ENCODE peak calls at places on chromosomes 7 and 10, in six cellular contexts. One of them, this sample, is unnamed.

GRCh38 chr10:23571884-23572283 is 133.0 kb downstream of the OTUD1 start:
- ATAC-seq in GM12878: no peak
- ATAC-seq in upper lobe of left lung: no peak
- ATAC-seq in K562: no peak
- ATAC-seq in HCT116: no peak
- ATAC-seq in HepG2: no peak
- ATAC-seq in this sample: no peak

GRCh38 chr10:73798927-73799563 is 12.4 kb downstream of the NDST2 start:
- ATAC-seq in GM12878: no peak
- ATAC-seq in HepG2: peak
- ATAC-seq in K562: peak
- ATAC-seq in HCT116: no peak
- ATAC-seq in upper lobe of left lung: peak
- ATAC-seq in this sample: no peak

GRCh38 chr10:112793197-112793921 is 156.7 kb upstream of the TCF7L2 start:
- ATAC-seq in upper lobe of left lung: no peak
- ATAC-seq in HepG2: no peak
- ATAC-seq in HCT116: no peak
- ATAC-seq in GM12878: no peak
- ATAC-seq in K562: no peak
- ATAC-seq in this sample: no peak

GRCh38 chr7:66353547-66353946 is 148.4 kb downstream of the TPST1 start:
- ATAC-seq in K562: peak
- ATAC-seq in upper lobe of left lung: no peak
- ATAC-seq in GM12878: no peak
- ATAC-seq in HCT116: no peak
- ATAC-seq in HepG2: no peak
- ATAC-seq in this sample: no peak

GRCh38 chr7:135884495-135885237 is 92.5 kb downstream of the MTPN start:
- ATAC-seq in upper lobe of left lung: no peak
- ATAC-seq in HCT116: no peak
- ATAC-seq in GM12878: no peak
- ATAC-seq in K562: peak
- ATAC-seq in HepG2: no peak
- ATAC-seq in this sample: no peak

GRCh38 chr10:29688230-29688634 is 53.5 kb upstream of the SVIL start:
- ATAC-seq in GM12878: peak
- ATAC-seq in K562: no peak
- ATAC-seq in HCT116: peak
- ATAC-seq in upper lobe of left lung: peak
- ATAC-seq in HepG2: no peak
- ATAC-seq in this sample: no peak

GRCh38 chr7:25597881-25598456 is 369.7 kb upstream of the NPVF start:
- ATAC-seq in HepG2: peak
- ATAC-seq in upper lobe of left lung: no peak
- ATAC-seq in K562: no peak
- ATAC-seq in GM12878: no peak
- ATAC-seq in HCT116: no peak
- ATAC-seq in this sample: no peak

GRCh38 chr10:127527891-127528290 is 21.2 kb upstream of the NPS start:
- ATAC-seq in GM12878: no peak
- ATAC-seq in K562: no peak
- ATAC-seq in HepG2: no peak
- ATAC-seq in upper lobe of left lung: no peak
- ATAC-seq in HCT116: no peak
- ATAC-seq in this sample: no peak

GRCh38 chr7:98777051-98777450 is 92.8 kb downstream of the TMEM130 start:
- ATAC-seq in HepG2: peak
- ATAC-seq in upper lobe of left lung: no peak
- ATAC-seq in K562: no peak
- ATAC-seq in GM12878: no peak
- ATAC-seq in HCT116: no peak
- ATAC-seq in this sample: no peak

GRCh38 chr10:26840938-26841732 is 19.6 kb downstream of the ABI1 start:
- ATAC-seq in K562: no peak
- ATAC-seq in GM12878: peak
- ATAC-seq in HCT116: no peak
- ATAC-seq in HepG2: no peak
- ATAC-seq in upper lobe of left lung: no peak
- ATAC-seq in this sample: no peak

GRCh38 chr10:119079572-119080520 is 771 bp downstream of the EIF3A start:
- ATAC-seq in HepG2: peak
- ATAC-seq in GM12878: peak
- ATAC-seq in upper lobe of left lung: peak
- ATAC-seq in K562: peak
- ATAC-seq in HCT116: peak
- ATAC-seq in this sample: peak
- TF ChIP-seq POLR2AphosphoS5 in HepG2: no peak
- TF ChIP-seq POLR2AphosphoS5 in GM12878: no peak
- TF ChIP-seq POLR2AphosphoS5 in upper lobe of left lung: peak
- TF ChIP-seq POLR2AphosphoS5 in K562: peak
- TF ChIP-seq POLR2AphosphoS5 in HCT116: peak
- TF ChIP-seq POLR2AphosphoS5 in this sample: peak

GRCh38 chr7:35599642-35600041 is 95.3 kb downstream of the HERPUD2 start:
- ATAC-seq in HCT116: no peak
- ATAC-seq in GM12878: no peak
- ATAC-seq in upper lobe of left lung: peak
- ATAC-seq in K562: no peak
- ATAC-seq in HepG2: no peak
- ATAC-seq in this sample: no peak

GRCh38 chr7:35596061-35596460 is 98.9 kb downstream of the HERPUD2 start:
- ATAC-seq in upper lobe of left lung: peak
- ATAC-seq in K562: peak
- ATAC-seq in HCT116: peak
- ATAC-seq in GM12878: no peak
- ATAC-seq in HepG2: no peak
- ATAC-seq in this sample: no peak

GRCh38 chr7:35599061-35599460 is 95.9 kb downstream of the HERPUD2 start:
- ATAC-seq in HCT116: no peak
- ATAC-seq in K562: no peak
- ATAC-seq in GM12878: no peak
- ATAC-seq in HepG2: no peak
- ATAC-seq in upper lobe of left lung: no peak
- ATAC-seq in this sample: no peak

GRCh38 chr7:35588647-35589046 is 106.3 kb downstream of the HERPUD2 start:
- ATAC-seq in HepG2: no peak
- ATAC-seq in K562: no peak
- ATAC-seq in HCT116: no peak
- ATAC-seq in upper lobe of left lung: no peak
- ATAC-seq in GM12878: no peak
- ATAC-seq in this sample: no peak

GRCh38 chr7:35593896-35594295 is 101.0 kb downstream of the HERPUD2 start:
- ATAC-seq in K562: peak
- ATAC-seq in GM12878: no peak
- ATAC-seq in upper lobe of left lung: no peak
- ATAC-seq in HCT116: peak
- ATAC-seq in HepG2: peak
- ATAC-seq in this sample: no peak
- TF ChIP-seq CTCF in K562: peak
- TF ChIP-seq CTCF in GM12878: peak
- TF ChIP-seq CTCF in upper lobe of left lung: no peak
- TF ChIP-seq CTCF in HCT116: peak
- TF ChIP-seq CTCF in HepG2: peak
- TF ChIP-seq CTCF in this sample: no peak

GRCh38 chr7:122143751-122144711 is at the start of gene AASS:
- ATAC-seq in K562: peak
- ATAC-seq in HCT116: peak
- ATAC-seq in HepG2: peak
- ATAC-seq in GM12878: peak
- ATAC-seq in upper lobe of left lung: peak
- ATAC-seq in this sample: peak
- TF ChIP-seq POLR2A in K562: no peak
- TF ChIP-seq POLR2A in HCT116: no peak
- TF ChIP-seq POLR2A in HepG2: no peak
- TF ChIP-seq POLR2A in GM12878: no peak
- TF ChIP-seq POLR2A in upper lobe of left lung: peak
- TF ChIP-seq POLR2A in this sample: peak

DNA sequence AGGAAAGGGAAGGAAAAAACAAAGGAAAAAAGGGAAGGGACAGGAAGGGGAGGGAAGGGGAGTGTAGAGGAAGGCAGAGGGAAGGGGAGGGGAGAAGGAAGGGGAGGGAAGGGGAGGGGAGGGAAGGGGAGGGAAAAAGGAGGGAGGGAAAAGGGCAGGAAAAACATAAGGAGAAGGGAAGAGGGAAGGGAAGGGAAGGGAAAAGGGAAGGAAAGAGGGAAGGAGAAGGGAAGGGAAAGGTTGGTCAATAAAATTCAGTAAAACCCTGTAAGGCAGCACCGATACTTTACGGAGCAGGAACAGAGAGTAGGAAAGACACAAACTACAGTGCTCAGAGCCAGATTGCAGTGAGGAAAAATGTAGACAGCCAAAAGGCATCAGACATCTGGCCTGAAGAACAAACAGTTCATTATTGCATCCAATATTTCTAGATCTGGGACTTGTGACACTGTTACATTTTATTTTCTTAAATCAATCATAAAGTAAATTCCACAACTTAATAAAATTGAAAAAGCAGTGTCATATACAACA is 322.0 kb downstream of the CRPPA start:
- ATAC-seq in HCT116: peak
- ATAC-seq in GM12878: no peak
- ATAC-seq in K562: no peak
- ATAC-seq in HepG2: no peak
- ATAC-seq in upper lobe of left lung: no peak
- ATAC-seq in this sample: no peak
- TF ChIP-seq POLR2AphosphoS5 in HCT116: no peak
- TF ChIP-seq POLR2AphosphoS5 in GM12878: no peak
- TF ChIP-seq POLR2AphosphoS5 in K562: no peak
- TF ChIP-seq POLR2AphosphoS5 in HepG2: no peak
- TF ChIP-seq POLR2AphosphoS5 in upper lobe of left lung: no peak
- TF ChIP-seq POLR2AphosphoS5 in this sample: no peak

GRCh38 chr7:2812831-2813230 is 31.3 kb downstream of the GNA12 start:
- ATAC-seq in HepG2: no peak
- ATAC-seq in GM12878: no peak
- ATAC-seq in HCT116: no peak
- ATAC-seq in K562: no peak
- ATAC-seq in upper lobe of left lung: no peak
- ATAC-seq in this sample: no peak

GRCh38 chr7:2813350-2814185 is 30.5 kb downstream of the GNA12 start:
- ATAC-seq in HepG2: no peak
- ATAC-seq in upper lobe of left lung: no peak
- ATAC-seq in HCT116: no peak
- ATAC-seq in K562: peak
- ATAC-seq in GM12878: no peak
- ATAC-seq in this sample: no peak

GRCh38 chr7:2810682-2811471 is 33.2 kb downstream of the GNA12 start:
- ATAC-seq in GM12878: no peak
- ATAC-seq in HepG2: peak
- ATAC-seq in HCT116: no peak
- ATAC-seq in K562: no peak
- ATAC-seq in upper lobe of left lung: no peak
- ATAC-seq in this sample: no peak

GRCh38 chr7:2811476-2812118 is 32.5 kb downstream of the GNA12 start:
- ATAC-seq in GM12878: no peak
- ATAC-seq in upper lobe of left lung: peak
- ATAC-seq in HepG2: peak
- ATAC-seq in K562: no peak
- ATAC-seq in HCT116: no peak
- ATAC-seq in this sample: peak

DNA sequence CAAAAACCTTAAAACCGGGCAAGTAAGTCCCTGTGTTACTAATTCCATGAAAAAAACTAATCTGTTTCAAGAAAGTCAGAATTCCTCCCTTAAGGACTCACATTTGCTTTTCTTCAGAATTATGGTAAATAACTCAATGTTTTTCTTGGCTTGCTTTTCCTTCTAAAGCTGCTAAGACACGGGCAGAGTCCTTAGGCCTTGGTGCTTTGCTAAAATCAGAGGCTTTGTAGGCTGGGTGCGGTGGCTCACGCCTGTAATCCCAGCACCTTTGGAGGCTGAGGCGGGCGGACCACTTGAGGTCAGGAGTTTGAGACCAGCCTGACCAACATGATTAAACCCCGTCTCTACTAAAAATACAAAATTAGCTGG is 32.0 kb downstream of the GNA12 start:
- ATAC-seq in upper lobe of left lung: no peak
- ATAC-seq in HepG2: no peak
- ATAC-seq in K562: no peak
- ATAC-seq in HCT116: no peak
- ATAC-seq in GM12878: no peak
- ATAC-seq in this sample: no peak
- TF ChIP-seq CTCF in upper lobe of left lung: no peak
- TF ChIP-seq CTCF in HepG2: no peak
- TF ChIP-seq CTCF in K562: no peak
- TF ChIP-seq CTCF in HCT116: no peak
- TF ChIP-seq CTCF in GM12878: no peak
- TF ChIP-seq CTCF in this sample: no peak

This sample was measured in gastroesophageal sphincter.